ENCODE peak calls at places on chromosomes 6 and 20, in seven cellular contexts. I, O, H, W, B, E and X are unnamed samples.

GRCh38 chr6:75396005-75396800 is 97.4 kb downstream of the FILIP1 start:
- DNase-seq in I (no peak), O (no peak), H (no peak), W (no peak), B (no peak), E (no peak), X (no peak)

GRCh38 chr6:42702200-42702599 is 20.2 kb downstream of the PRPH2 start:
- DNase-seq in I (no peak), O (peak), H (no peak), W (no peak), B (no peak), E (no peak), X (no peak)

GRCh38 chr20:21436186-21436585 is 38.9 kb upstream of the NKX2-4 start:
- DNase-seq in I (no peak), O (peak), H (no peak), W (no peak), B (no peak), E (no peak), X (no peak)

GRCh38 chr6:129370268-129370916 is 339.6 kb downstream of the ARHGAP18 start:
- DNase-seq in I (no peak), O (peak), H (peak), W (no peak), B (peak), E (peak), X (no peak)

GRCh38 chr6:138526822-138527235 is 27.5 kb upstream of the NHSL1 start:
- DNase-seq in I (no peak), O (no peak), H (no peak), W (peak), B (no peak), E (no peak), X (no peak)

GRCh38 chr6:14284969-14285368 is 167.4 kb downstream of the CD83 start:
- DNase-seq in I (no peak), O (no peak), H (no peak), W (no peak), B (no peak), E (no peak), X (no peak)

GRCh38 chr6:154821638-154822037 is 88.4 kb downstream of the SCAF8 start:
- DNase-seq in I (no peak), O (no peak), H (no peak), W (no peak), B (no peak), E (no peak), X (no peak)

GRCh38 chr6:64803470-64804166 is 903.4 kb downstream of the EYS start:
- DNase-seq in I (no peak), O (no peak), H (no peak), W (no peak), B (no peak), E (no peak), X (no peak)

GRCh38 chr6:72084992-72085569 is 198.7 kb downstream of the RIMS1 start:
- DNase-seq in I (no peak), O (peak), H (no peak), W (no peak), B (peak), E (peak), X (no peak)